ENCODE peak calls at places on chromosome 22, in ten cellular contexts. W is kidney, K is HepG2, P is cardiac fibroblast, A is epithelial cell of proximal tubule, Z is heart right ventricle, X is mammary epithelial cell, H is fibroblast of mammary gland, G is HCT116, Q is GM12865. N is an unnamed sample.

GRCh38 chr22:34903416-34903815 is 162.5 kb upstream of the ISX start:
- DNase-seq in P (no peak), A (no peak), W (no peak), G (no peak), Q (no peak), K (no peak), H (no peak), X (peak; percentile 33), Z (no peak), N (no peak)

GRCh38 chr22:26273011-26273675 is 103.9 kb downstream of the SEZ6L start:
- DNase-seq in K (no peak), A (no peak), Q (no peak), G (no peak), Z (no peak), P (no peak), W (no peak), X (no peak), H (no peak), N (no peak)

GRCh38 chr22:42926768-42927167 is 69.7 kb upstream of the ARFGAP3 start:
- DNase-seq in Q (no peak), H (no peak), A (no peak), P (no peak), K (no peak), X (no peak), W (no peak), G (no peak), Z (no peak), N (no peak)

GRCh38 chr22:26851125-26851524 is 193.7 kb downstream of the MIAT start:
- DNase-seq in P (no peak), H (no peak), X (no peak), A (no peak), W (no peak), K (no peak), Q (no peak), Z (no peak), G (no peak), N (no peak)

GRCh38 chr22:45302047-45302446 is 7.7 kb upstream of the FAM118A start:
- DNase-seq in H (peak; percentile 87), K (peak; percentile 81), G (no peak), Z (no peak), P (peak; percentile 75), Q (peak; percentile 32), A (no peak), X (peak; percentile 37), W (no peak), N (peak; percentile 84)

GRCh38 chr22:38540731-38541130 is 29.3 kb downstream of the DMC1 start:
- DNase-seq in G (no peak), K (no peak), H (no peak), X (no peak), P (no peak), W (no peak), Q (no peak), A (peak; percentile 18), Z (no peak), N (no peak)

GRCh38 chr22:48870436-48870835 is 957.2 kb downstream of the BRD1 start:
- DNase-seq in H (no peak), K (no peak), G (no peak), P (no peak), W (peak; percentile 53), Q (no peak), Z (no peak), A (no peak), X (no peak), N (no peak)

GRCh38 chr22:49930596-49931412 is 12.4 kb downstream of the CRELD2 start:
- DNase-seq in G (peak; percentile 78), A (no peak), H (peak; percentile 58), K (peak; percentile 81), W (peak; percentile 83), Z (peak; percentile 83), P (peak; percentile 70), Q (peak; percentile 86), X (peak; percentile 69), N (peak; percentile 43)

GRCh38 chr22:17283423-17283822 is 64.2 kb upstream of the ADA2 start:
- DNase-seq in P (no peak), Q (no peak), Z (peak; percentile 1), X (no peak), G (no peak), K (no peak), H (no peak), W (peak; percentile 6), A (no peak), N (no peak)

GRCh38 chr22:50544078-50544745 is 1.5 kb upstream of the KLHDC7B start:
- DNase-seq in Q (peak; percentile 83), K (no peak), X (no peak), Z (peak; percentile 68), G (no peak), W (peak; percentile 92), P (peak; percentile 65), H (peak; percentile 63), A (no peak), N (no peak)

GRCh38 chr22:49006207-49007012 is 821.3 kb downstream of the BRD1 start:
- DNase-seq in G (no peak), Z (no peak), P (no peak), A (no peak), X (no peak), K (no peak), W (peak; percentile 48), Q (no peak), H (no peak), N (no peak)

GRCh38 chr22:23551385-23551784 is 28.7 kb downstream of the IGLL1 start:
- DNase-seq in Q (no peak), Z (no peak), X (no peak), G (no peak), H (no peak), P (no peak), W (no peak), A (no peak), K (no peak), N (no peak)

GRCh38 chr22:38504731-38505594 is 1.1 kb downstream of the DDX17 start:
- DNase-seq in X (peak; percentile 54), Q (peak; percentile 81), W (peak; percentile 82), G (no peak), H (peak; percentile 55), P (peak; percentile 60), K (peak; percentile 53), Z (peak; percentile 63), A (no peak), N (no peak)

GRCh38 chr22:42974223-42974622 is 40.7 kb downstream of the PACSIN2 start:
- DNase-seq in W (no peak), Q (no peak), K (no peak), G (no peak), X (no peak), Z (no peak), H (no peak), A (no peak), P (no peak), N (no peak)

GRCh38 chr22:46057206-46057605 is 80.2 kb upstream of the WNT7B start:
- DNase-seq in Q (no peak), K (no peak), P (peak; percentile 63), G (no peak), X (peak; percentile 54), Z (no peak), A (no peak), H (peak; percentile 57), W (peak; percentile 77), N (no peak)

GRCh38 chr22:48566741-48567140 is 1260.9 kb downstream of the BRD1 start:
- DNase-seq in A (no peak), P (no peak), H (no peak), Z (no peak), K (no peak), G (no peak), X (no peak), W (peak; percentile 50), Q (no peak), N (no peak)

GRCh38 chr22:39129081-39129480 is 23.4 kb downstream of the CBX7 start:
- DNase-seq in Z (no peak), W (no peak), K (peak; percentile 38), H (no peak), Q (no peak), X (no peak), A (no peak), G (no peak), P (no peak), N (no peak)

DNA sequence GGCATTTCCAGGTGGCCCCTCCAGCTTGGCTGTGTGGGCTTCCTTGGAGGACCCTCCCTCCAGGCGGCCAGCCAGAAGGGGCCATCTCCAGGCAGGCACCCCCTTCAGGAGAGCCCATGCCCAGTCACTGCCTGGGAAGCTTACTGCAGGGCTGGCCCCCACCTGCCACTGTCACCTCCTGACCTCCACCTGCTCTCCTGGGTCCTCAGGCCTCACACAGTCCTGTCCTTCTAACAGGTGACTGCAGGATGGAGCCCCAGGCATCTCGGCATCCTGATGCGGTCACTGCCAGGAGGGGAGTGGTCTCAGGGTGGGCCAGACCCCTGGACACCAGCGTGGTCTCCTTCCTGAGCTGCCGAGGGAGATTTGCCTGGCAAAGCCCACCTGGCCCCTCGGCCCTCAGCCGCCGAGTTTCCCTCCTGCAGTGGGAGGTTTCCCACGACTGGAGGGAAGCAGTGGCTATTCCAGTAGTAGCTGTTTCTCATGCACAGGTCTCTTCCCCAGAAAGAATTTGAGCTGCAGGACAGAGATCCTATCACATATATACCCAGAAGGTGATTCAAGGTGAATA is 13.0 kb downstream of the TBX1 start:
- DNase-seq in G (no peak), Z (no peak), A (no peak), X (no peak), K (no peak), W (peak; percentile 55), H (no peak), Q (no peak), P (no peak), N (no peak)
- TF ChIP-seq CTCF in G (no peak), Z (no peak), A (no peak), X (no peak), K (no peak), W (no peak), H (no peak), Q (no peak), P (no peak), N (no peak)

DNA sequence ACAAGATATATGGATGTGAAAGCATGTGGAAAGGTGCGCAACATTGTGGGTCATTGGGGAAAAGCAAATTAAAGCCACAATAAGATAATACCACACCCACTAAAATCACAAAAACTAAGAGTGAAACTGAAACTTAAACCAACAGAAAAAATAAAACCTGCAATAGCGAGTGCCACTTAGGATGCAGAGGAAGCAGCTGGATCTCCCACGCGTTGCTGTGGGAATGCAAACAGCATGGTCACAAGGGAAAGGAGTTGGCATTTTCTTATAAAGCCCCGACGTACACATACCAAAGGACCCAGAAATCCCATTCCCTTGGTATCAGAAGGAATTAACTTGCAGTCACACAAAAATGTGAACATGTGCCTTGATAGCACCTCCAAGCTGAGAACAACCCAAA is 712.0 kb downstream of the TBC1D22A start:
- DNase-seq in H (no peak), X (no peak), Q (no peak), Z (no peak), G (no peak), P (no peak), K (no peak), W (no peak), A (no peak), N (no peak)
- H3K4me3 ChIP-seq in H (no peak overlapping the region), X (no peak overlapping the region), Q (no peak overlapping the region), Z (no peak overlapping the region), G (no peak overlapping the region), P (no peak overlapping the region), K (no peak overlapping the region), W (no peak overlapping the region), A (no peak overlapping the region), N (no peak overlapping the region)

GRCh38 chr22:20469110-20469855 is 26.3 kb downstream of the KLHL22 start:
- DNase-seq in P (no peak), H (no peak), Z (no peak), A (no peak), K (no peak), Q (no peak), W (peak; percentile 41), G (no peak), X (no peak), N (no peak)
- TF ChIP-seq CTCF in P (no peak), H (no peak), Z (no peak), A (no peak), K (no peak), Q (no peak), W (no peak), G (no peak), X (no peak), N (no peak)

GRCh38 chr22:28441720-28442263 is 237.8 kb downstream of the TTC28 start:
- DNase-seq in K (peak; percentile 73), Z (no peak), G (no peak), P (no peak), W (no peak), H (peak; percentile 14), X (no peak), Q (no peak), A (no peak), N (no peak)
- H3K4me3 ChIP-seq in K (peak overlapping the region; percentile 45), Z (peak overlapping the region; percentile 61), G (no peak overlapping the region), P (peak overlapping the region; percentile 61), W (peak overlapping the region; percentile 94), H (peak overlapping the region; percentile 61), X (no peak overlapping the region), Q (no peak overlapping the region), A (peak overlapping the region; percentile 70), N (peak overlapping the region; percentile 52)